ENCODE peak calls at places on chromosome 19, in six cellular contexts. One of them, this sample, is unnamed.
A peak's percentile ranks its signal among the peaks of the same experiment; 100 is the strongest.

GRCh38 chr19:17797397-17798201 is 2.7 kb downstream of the B3GNT3 start:
- DNase-seq in cardiac muscle cell: no peak
- DNase-seq in foreskin fibroblast: peak; percentile 78
- DNase-seq in AG04449: no peak
- DNase-seq in Caco-2: peak; percentile 48
- DNase-seq in mammary epithelial cell: peak; percentile 90
- DNase-seq in this sample: no peak

GRCh38 chr19:29761575-29762225 is 46.6 kb upstream of the C19orf12 start:
- DNase-seq in foreskin fibroblast: no peak
- DNase-seq in cardiac muscle cell: no peak
- DNase-seq in Caco-2: no peak
- DNase-seq in AG04449: no peak
- DNase-seq in mammary epithelial cell: no peak
- DNase-seq in this sample: no peak

GRCh38 chr19:28021316-28022185 is 1191.4 kb downstream of the UQCRFS1 start:
- DNase-seq in foreskin fibroblast: no peak
- DNase-seq in cardiac muscle cell: no peak
- DNase-seq in AG04449: no peak
- DNase-seq in mammary epithelial cell: no peak
- DNase-seq in Caco-2: no peak
- DNase-seq in this sample: no peak

GRCh38 chr19:42132851-42133528 is 744 bp upstream of the POU2F2 start:
- DNase-seq in foreskin fibroblast: peak; percentile 81
- DNase-seq in mammary epithelial cell: peak; percentile 41
- DNase-seq in cardiac muscle cell: peak; percentile 44
- DNase-seq in Caco-2: peak; percentile 89
- DNase-seq in AG04449: no peak
- DNase-seq in this sample: no peak

GRCh38 chr19:7975037-7975436 is 30.4 kb downstream of the ELAVL1 start:
- DNase-seq in AG04449: no peak
- DNase-seq in foreskin fibroblast: no peak
- DNase-seq in mammary epithelial cell: no peak
- DNase-seq in Caco-2: no peak
- DNase-seq in cardiac muscle cell: no peak
- DNase-seq in this sample: no peak

GRCh38 chr19:40147693-40148347 is 43.4 kb upstream of the MAP3K10 start:
- DNase-seq in mammary epithelial cell: peak; percentile 82
- DNase-seq in cardiac muscle cell: peak; percentile 76
- DNase-seq in AG04449: peak; percentile 28
- DNase-seq in foreskin fibroblast: peak; percentile 78
- DNase-seq in Caco-2: no peak
- DNase-seq in this sample: peak; percentile 82

GRCh38 chr19:1884291-1884718 is 991 bp downstream of the ABHD17A start:
- DNase-seq in AG04449: no peak
- DNase-seq in Caco-2: no peak
- DNase-seq in foreskin fibroblast: no peak
- DNase-seq in mammary epithelial cell: no peak
- DNase-seq in cardiac muscle cell: no peak
- DNase-seq in this sample: no peak

GRCh38 chr19:8512115-8512967 is 1.6 kb downstream of the ZNF414 start:
- DNase-seq in Caco-2: peak; percentile 46
- DNase-seq in foreskin fibroblast: peak; percentile 48
- DNase-seq in cardiac muscle cell: peak; percentile 24
- DNase-seq in AG04449: no peak
- DNase-seq in mammary epithelial cell: peak; percentile 11
- DNase-seq in this sample: peak; percentile 24

GRCh38 chr19:12095111-12095790 is 30.7 kb downstream of the ZNF844 start:
- DNase-seq in cardiac muscle cell: peak; percentile 21
- DNase-seq in AG04449: no peak
- DNase-seq in mammary epithelial cell: no peak
- DNase-seq in Caco-2: no peak
- DNase-seq in foreskin fibroblast: peak; percentile 82
- DNase-seq in this sample: peak; percentile 24

GRCh38 chr19:28154077-28154476 is 1058.9 kb downstream of the UQCRFS1 start:
- DNase-seq in mammary epithelial cell: no peak
- DNase-seq in cardiac muscle cell: no peak
- DNase-seq in AG04449: no peak
- DNase-seq in foreskin fibroblast: no peak
- DNase-seq in Caco-2: no peak
- DNase-seq in this sample: no peak

GRCh38 chr19:23777216-23777615 is 18.5 kb upstream of the ZNF681 start:
- DNase-seq in mammary epithelial cell: peak; percentile 56
- DNase-seq in Caco-2: no peak
- DNase-seq in foreskin fibroblast: no peak
- DNase-seq in cardiac muscle cell: no peak
- DNase-seq in AG04449: no peak
- DNase-seq in this sample: no peak

GRCh38 chr19:6753178-6754031 is 13.8 kb downstream of the SH2D3A start:
- DNase-seq in AG04449: no peak
- DNase-seq in cardiac muscle cell: peak; percentile 74
- DNase-seq in mammary epithelial cell: no peak
- DNase-seq in foreskin fibroblast: peak; percentile 87
- DNase-seq in Caco-2: peak; percentile 97
- DNase-seq in this sample: peak; percentile 72

GRCh38 chr19:11506101-11506555 is 489 bp upstream of the ZNF653 start:
- DNase-seq in Caco-2: no peak
- DNase-seq in mammary epithelial cell: no peak
- DNase-seq in cardiac muscle cell: no peak
- DNase-seq in AG04449: no peak
- DNase-seq in foreskin fibroblast: no peak
- DNase-seq in this sample: no peak

GRCh38 chr19:28475525-28475924 is 737.4 kb downstream of the UQCRFS1 start:
- DNase-seq in mammary epithelial cell: no peak
- DNase-seq in AG04449: no peak
- DNase-seq in cardiac muscle cell: peak; percentile 28
- DNase-seq in Caco-2: no peak
- DNase-seq in foreskin fibroblast: no peak
- DNase-seq in this sample: no peak

GRCh38 chr19:16385821-16386220 is 61.2 kb downstream of the KLF2 start:
- DNase-seq in cardiac muscle cell: no peak
- DNase-seq in AG04449: no peak
- DNase-seq in mammary epithelial cell: no peak
- DNase-seq in Caco-2: no peak
- DNase-seq in foreskin fibroblast: no peak
- DNase-seq in this sample: no peak

GRCh38 chr19:49520705-49521319 is 7.0 kb upstream of the RCN3 start:
- DNase-seq in cardiac muscle cell: no peak
- DNase-seq in foreskin fibroblast: no peak
- DNase-seq in mammary epithelial cell: no peak
- DNase-seq in Caco-2: no peak
- DNase-seq in AG04449: no peak
- DNase-seq in this sample: no peak

GRCh38 chr19:10109528-10109927 is 2.0 kb upstream of the P2RY11 start:
- DNase-seq in foreskin fibroblast: no peak
- DNase-seq in cardiac muscle cell: no peak
- DNase-seq in mammary epithelial cell: no peak
- DNase-seq in Caco-2: no peak
- DNase-seq in AG04449: no peak
- DNase-seq in this sample: no peak

GRCh38 chr19:31349160-31349881 is at the start of gene TSHZ3:
- DNase-seq in Caco-2: no peak
- DNase-seq in AG04449: peak; percentile 34
- DNase-seq in foreskin fibroblast: peak; percentile 91
- DNase-seq in mammary epithelial cell: peak; percentile 84
- DNase-seq in cardiac muscle cell: peak; percentile 95
- DNase-seq in this sample: peak; percentile 92

GRCh38 chr19:12745166-12745897 is 6.3 kb upstream of the BEST2 start:
- DNase-seq in foreskin fibroblast: no peak
- DNase-seq in Caco-2: no peak
- DNase-seq in AG04449: no peak
- DNase-seq in mammary epithelial cell: no peak
- DNase-seq in cardiac muscle cell: peak; percentile 36
- DNase-seq in this sample: no peak

GRCh38 chr19:44356383-44357111 is at the start of gene ZNF112:
- DNase-seq in AG04449: peak; percentile 59
- DNase-seq in foreskin fibroblast: peak; percentile 95
- DNase-seq in cardiac muscle cell: peak; percentile 96
- DNase-seq in Caco-2: peak; percentile 92
- DNase-seq in mammary epithelial cell: peak; percentile 97
- DNase-seq in this sample: peak; percentile 93

GRCh38 chr19:14027856-14028450 is at the start of gene RLN3:
- DNase-seq in mammary epithelial cell: no peak
- DNase-seq in AG04449: no peak
- DNase-seq in foreskin fibroblast: no peak
- DNase-seq in cardiac muscle cell: no peak
- DNase-seq in Caco-2: no peak
- DNase-seq in this sample: no peak

GRCh38 chr19:7751157-7751783 is 3.9 kb upstream of the CD209 start:
- DNase-seq in cardiac muscle cell: no peak
- DNase-seq in Caco-2: no peak
- DNase-seq in foreskin fibroblast: no peak
- DNase-seq in AG04449: no peak
- DNase-seq in mammary epithelial cell: peak; percentile 57
- DNase-seq in this sample: peak; percentile 4

GRCh38 chr19:8361921-8362793 is 1.8 kb upstream of the ANGPTL4 start:
- DNase-seq in foreskin fibroblast: peak; percentile 100
- DNase-seq in Caco-2: no peak
- DNase-seq in mammary epithelial cell: peak; percentile 99
- DNase-seq in cardiac muscle cell: peak; percentile 99
- DNase-seq in AG04449: peak; percentile 94
- DNase-seq in this sample: peak; percentile 99

GRCh38 chr19:821976-822773 is 420 bp upstream of the PLPPR3 start:
- DNase-seq in AG04449: no peak
- DNase-seq in mammary epithelial cell: no peak
- DNase-seq in foreskin fibroblast: no peak
- DNase-seq in cardiac muscle cell: no peak
- DNase-seq in Caco-2: no peak
- DNase-seq in this sample: no peak

GRCh38 chr19:45854167-45854778 is 8.7 kb downstream of the SYMPK start:
- DNase-seq in cardiac muscle cell: no peak
- DNase-seq in Caco-2: no peak
- DNase-seq in mammary epithelial cell: no peak
- DNase-seq in AG04449: no peak
- DNase-seq in foreskin fibroblast: no peak
- DNase-seq in this sample: no peak

GRCh38 chr19:45852145-45852750 is 10.7 kb downstream of the SYMPK start:
- DNase-seq in cardiac muscle cell: no peak
- DNase-seq in Caco-2: no peak
- DNase-seq in foreskin fibroblast: peak; percentile 30
- DNase-seq in mammary epithelial cell: no peak
- DNase-seq in AG04449: no peak
- DNase-seq in this sample: no peak

GRCh38 chr19:45847661-45848060 is 15.3 kb downstream of the SYMPK start:
- DNase-seq in Caco-2: no peak
- DNase-seq in cardiac muscle cell: no peak
- DNase-seq in foreskin fibroblast: no peak
- DNase-seq in mammary epithelial cell: no peak
- DNase-seq in AG04449: no peak
- DNase-seq in this sample: no peak

GRCh38 chr19:45852941-45853340 is 10.0 kb downstream of the SYMPK start:
- DNase-seq in Caco-2: no peak
- DNase-seq in mammary epithelial cell: no peak
- DNase-seq in AG04449: no peak
- DNase-seq in foreskin fibroblast: no peak
- DNase-seq in cardiac muscle cell: no peak
- DNase-seq in this sample: no peak

DNA sequence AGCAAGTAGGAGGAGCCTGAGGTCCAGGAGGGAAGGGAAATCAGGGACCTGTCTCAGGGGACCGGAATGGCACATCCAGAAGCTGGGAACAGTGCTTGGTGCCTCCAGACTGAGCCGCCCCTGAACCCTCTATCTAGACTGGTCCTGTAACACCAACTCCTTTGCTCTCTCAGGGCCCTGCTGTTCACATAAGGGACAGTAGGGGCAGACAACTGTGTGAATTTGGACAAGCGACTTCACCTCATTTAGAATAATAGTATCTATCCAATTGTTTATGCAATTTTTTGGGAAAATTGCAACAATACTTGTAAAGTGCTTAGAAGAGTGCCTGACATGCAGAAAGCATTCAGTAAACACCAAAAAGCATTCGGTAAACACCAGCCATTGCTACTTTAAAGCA is 14.0 kb downstream of the SYMPK start:
- DNase-seq in AG04449: no peak
- DNase-seq in foreskin fibroblast: peak; percentile 27
- DNase-seq in Caco-2: peak; percentile 20
- DNase-seq in cardiac muscle cell: peak; percentile 11
- DNase-seq in mammary epithelial cell: no peak
- DNase-seq in this sample: peak; percentile 9
- TF ChIP-seq CTCF in AG04449: peak; percentile 5
- TF ChIP-seq CTCF in foreskin fibroblast: peak; percentile 31
- TF ChIP-seq CTCF in Caco-2: peak; percentile 53
- TF ChIP-seq CTCF in cardiac muscle cell: peak; percentile 37
- TF ChIP-seq CTCF in mammary epithelial cell: peak; percentile 27
- TF ChIP-seq CTCF in this sample: peak; percentile 39

DNA sequence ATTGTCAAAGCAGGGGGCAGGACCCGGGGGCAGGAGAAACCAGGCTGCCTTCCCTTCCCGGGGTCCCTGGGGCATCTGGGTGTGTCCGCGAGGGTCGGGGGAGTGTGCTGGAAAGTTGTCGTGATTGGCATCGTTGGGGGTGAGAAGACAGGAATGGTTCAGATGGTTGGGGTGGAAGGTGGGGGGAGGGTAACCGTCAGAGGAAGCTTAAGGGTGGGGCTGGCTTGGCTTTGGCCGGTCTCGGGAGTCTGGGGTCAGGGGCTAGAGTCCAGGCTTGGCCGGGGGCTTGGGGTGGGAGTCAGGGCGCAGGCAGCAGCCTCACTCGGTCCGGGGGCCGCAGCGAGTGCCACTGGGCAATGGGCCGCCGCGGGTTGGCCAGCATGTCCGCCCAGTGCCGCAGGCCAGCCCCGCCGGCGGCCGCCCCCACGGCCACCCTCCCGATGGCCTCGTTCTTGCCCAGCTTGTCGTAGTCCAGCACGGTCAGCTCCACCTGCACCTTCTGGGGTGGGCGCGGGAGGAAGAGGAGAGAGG is 6.8 kb upstream of the DNAAF3 start:
- DNase-seq in Caco-2: no peak
- DNase-seq in cardiac muscle cell: no peak
- DNase-seq in foreskin fibroblast: peak; percentile 31
- DNase-seq in mammary epithelial cell: no peak
- DNase-seq in AG04449: no peak
- DNase-seq in this sample: no peak
- H3K4me3 ChIP-seq in Caco-2: peak overlapping the region; percentile 37
- H3K4me3 ChIP-seq in cardiac muscle cell: peak overlapping the region; percentile 30
- H3K4me3 ChIP-seq in foreskin fibroblast: peak overlapping the region; percentile 56
- H3K4me3 ChIP-seq in mammary epithelial cell: peak overlapping the region; percentile 56
- H3K4me3 ChIP-seq in AG04449: peak overlapping the region; percentile 65
- H3K4me3 ChIP-seq in this sample: peak overlapping the region; percentile 56

DNA sequence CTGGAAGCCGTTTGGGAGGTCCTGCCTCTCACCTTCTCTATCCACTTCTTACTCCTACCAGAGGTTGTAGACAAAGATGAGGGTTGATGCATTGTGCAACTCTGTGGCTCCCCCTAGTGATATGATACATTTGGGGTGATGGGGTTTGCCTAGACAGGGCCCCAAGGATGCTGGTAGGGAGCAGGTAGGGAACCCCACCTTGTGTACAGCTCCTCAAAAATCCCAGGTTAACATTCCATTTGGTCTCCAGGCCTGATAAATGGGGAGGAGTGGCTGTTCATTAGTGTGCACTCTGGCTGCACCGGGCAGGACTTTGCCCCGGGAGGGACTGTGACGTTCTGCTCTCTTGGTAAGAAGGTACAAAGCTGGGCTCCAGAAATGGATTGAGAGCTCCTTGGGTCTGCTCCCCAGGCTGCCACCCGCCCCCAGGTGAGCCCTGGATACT is 19.2 kb downstream of the SIGLEC8 start:
- DNase-seq in cardiac muscle cell: peak; percentile 26
- DNase-seq in AG04449: no peak
- DNase-seq in foreskin fibroblast: no peak
- DNase-seq in mammary epithelial cell: peak; percentile 18
- DNase-seq in Caco-2: no peak
- DNase-seq in this sample: peak; percentile 7
- TF ChIP-seq CTCF in cardiac muscle cell: peak; percentile 46
- TF ChIP-seq CTCF in AG04449: peak; percentile 6
- TF ChIP-seq CTCF in foreskin fibroblast: peak; percentile 22
- TF ChIP-seq CTCF in mammary epithelial cell: peak; percentile 50
- TF ChIP-seq CTCF in Caco-2: no peak
- TF ChIP-seq CTCF in this sample: peak; percentile 38

GRCh38 chr19:35348909-35349611 is 1.4 kb downstream of the FFAR1 start:
- DNase-seq in mammary epithelial cell: no peak
- DNase-seq in foreskin fibroblast: no peak
- DNase-seq in Caco-2: no peak
- DNase-seq in AG04449: no peak
- DNase-seq in cardiac muscle cell: no peak
- DNase-seq in this sample: no peak
- H3K4me3 ChIP-seq in mammary epithelial cell: no peak overlapping the region
- H3K4me3 ChIP-seq in foreskin fibroblast: no peak overlapping the region
- H3K4me3 ChIP-seq in Caco-2: no peak overlapping the region
- H3K4me3 ChIP-seq in AG04449: no peak overlapping the region
- H3K4me3 ChIP-seq in cardiac muscle cell: no peak overlapping the region
- H3K4me3 ChIP-seq in this sample: no peak overlapping the region